ENCODE peak calls at places on chromosomes 13 and 19, in seven cellular contexts. C is AG09309, X is endodermal cell, A is prostate gland, W is Caco-2, Z is A673, J is tibial artery. P is an unnamed sample.

GRCh38 chr19:18833849-18834643 is 2.3 kb downstream of the UPF1 start:
- DNase-seq in Z (no peak), C (no peak), W (no peak), A (peak; percentile 36), J (no peak), X (no peak), P (no peak)

GRCh38 chr13:113493315-113493951 is 2.9 kb upstream of the DCUN1D2 start:
- DNase-seq in Z (peak; percentile 58), A (peak; percentile 55), X (no peak), C (peak; percentile 87), W (peak; percentile 57), J (no peak), P (no peak)

GRCh38 chr19:5407356-5407755 is 47.9 kb upstream of the ZNRF4 start:
- DNase-seq in X (no peak), C (no peak), W (peak; percentile 26), A (no peak), Z (peak; percentile 59), J (no peak), P (no peak)

GRCh38 chr19:48123907-48124675 is 13.5 kb upstream of the PLA2G4C start:
- DNase-seq in X (no peak), Z (peak; percentile 70), W (peak; percentile 78), J (no peak), A (no peak), C (peak; percentile 42), P (no peak)

GRCh38 chr19:7971553-7972520 is 28.4 kb upstream of the TIMM44 start:
- DNase-seq in J (no peak), W (no peak), C (no peak), X (no peak), Z (no peak), A (no peak), P (no peak)

GRCh38 chr19:911197-912033 is 1.6 kb downstream of the R3HDM4 start:
- DNase-seq in Z (no peak), A (no peak), W (no peak), X (peak; percentile 72), J (no peak), C (no peak), P (no peak)

GRCh38 chr19:56720281-56720680 is 48.7 kb upstream of the ZNF835 start:
- DNase-seq in Z (peak; percentile 70), W (no peak), A (no peak), C (no peak), J (no peak), X (no peak), P (no peak)

GRCh38 chr19:50894478-50895356 is 16.5 kb downstream of the KLK4 start:
- DNase-seq in Z (no peak), W (no peak), A (no peak), X (no peak), J (no peak), C (no peak), P (no peak)

GRCh38 chr13:20191311-20191901 is 1.3 kb downstream of the GJB2 start:
- DNase-seq in Z (no peak), C (no peak), J (no peak), W (no peak), A (no peak), X (peak; percentile 65), P (no peak)

GRCh38 chr13:49908637-49909036 is 27.5 kb downstream of the SPRYD7 start:
- DNase-seq in X (peak; percentile 52), Z (peak; percentile 11), A (no peak), J (no peak), W (peak; percentile 15), C (no peak), P (no peak)

GRCh38 chr19:38726761-38727301 is 17.4 kb downstream of the CAPN12 start:
- DNase-seq in J (no peak), W (no peak), Z (no peak), C (no peak), A (no peak), X (no peak), P (no peak)

GRCh38 chr19:28920269-28921066 is 292.5 kb downstream of the UQCRFS1 start:
- DNase-seq in C (no peak), J (no peak), W (no peak), Z (no peak), X (peak; percentile 75), A (no peak), P (no peak)

GRCh38 chr13:46469064-46469463 is 82.0 kb upstream of the RUBCNL start:
- DNase-seq in A (peak; percentile 55), W (no peak), C (peak; percentile 79), J (no peak), X (no peak), Z (peak; percentile 94), P (no peak)

GRCh38 chr13:76991796-76992547 is at the start of gene CLN5:
- DNase-seq in X (peak; percentile 97), W (peak; percentile 97), C (peak; percentile 58), A (peak; percentile 91), Z (peak; percentile 94), J (peak; percentile 92), P (peak; percentile 94)

GRCh38 chr19:46040125-46040524 is 677 bp downstream of the IGFL4 start:
- DNase-seq in C (no peak), Z (no peak), W (no peak), X (no peak), A (no peak), J (no peak), P (no peak)

GRCh38 chr13:51797664-51798488 is 6.1 kb downstream of the DHRS12 start:
- DNase-seq in A (peak; percentile 75), Z (peak; percentile 63), X (peak; percentile 91), W (peak; percentile 68), C (no peak), J (no peak), P (peak; percentile 56)

GRCh38 chr13:113210834-113211233 is 1.4 kb downstream of the CUL4A start:
- DNase-seq in Z (no peak), X (no peak), C (no peak), J (no peak), W (no peak), A (no peak), P (no peak)

GRCh38 chr19:862529-863304 is 3.3 kb downstream of the CFD start:
- DNase-seq in W (peak; percentile 41), Z (peak; percentile 88), X (peak; percentile 95), J (no peak), C (no peak), A (no peak), P (peak; percentile 81)

GRCh38 chr13:39144941-39145533 is 106.8 kb downstream of the NHLRC3 start:
- DNase-seq in X (peak; percentile 83), J (peak; percentile 60), W (peak; percentile 52), C (peak; percentile 43), Z (peak; percentile 87), A (peak; percentile 42), P (no peak)

GRCh38 chr13:32098275-32098674 is 66.7 kb downstream of the FRY start:
- DNase-seq in J (no peak), Z (no peak), A (no peak), X (no peak), C (no peak), W (peak; percentile 18), P (no peak)

GRCh38 chr19:57689750-57690149 is 8.0 kb downstream of the ZNF551 start:
- DNase-seq in C (no peak), A (no peak), Z (no peak), X (no peak), J (no peak), W (no peak), P (no peak)

GRCh38 chr19:49113762-49114629 is at the start of gene LIN7B:
- DNase-seq in X (peak; percentile 88), J (peak; percentile 47), W (peak; percentile 92), Z (peak; percentile 84), C (no peak), A (peak; percentile 47), P (no peak)

GRCh38 chr19:50896591-50897190 is 14.5 kb downstream of the KLK4 start:
- DNase-seq in Z (no peak), J (no peak), C (no peak), X (no peak), W (no peak), A (peak; percentile 88), P (no peak)

GRCh38 chr13:44575035-44575434 is 1.1 kb downstream of the TSC22D1 start:
- DNase-seq in C (no peak), W (no peak), X (no peak), A (no peak), J (no peak), Z (no peak), P (no peak)

GRCh38 chr13:44574466-44574855 is 1.7 kb downstream of the TSC22D1 start:
- DNase-seq in C (no peak), A (no peak), J (no peak), W (no peak), X (no peak), Z (no peak), P (no peak)

GRCh38 chr13:44577236-44578063 is 1.3 kb upstream of the TSC22D1 start:
- DNase-seq in Z (peak; percentile 98), A (peak; percentile 96), W (peak; percentile 99), C (peak; percentile 82), J (peak; percentile 95), X (peak; percentile 99), P (peak; percentile 96)

GRCh38 chr13:44576396-44577235 is 486 bp upstream of the TSC22D1 start:
- DNase-seq in A (peak; percentile 7), C (no peak), Z (peak; percentile 25), X (peak; percentile 67), J (no peak), W (no peak), P (no peak)

GRCh38 chr13:44575741-44576395 is at the start of gene TSC22D1:
- DNase-seq in W (peak; percentile 39), Z (peak; percentile 61), X (peak; percentile 81), C (peak; percentile 17), A (peak; percentile 25), J (peak; percentile 43), P (peak; percentile 51)
- TF ChIP-seq CTCF in W (no peak), Z (peak; percentile 12), X (no peak), C (no peak), A (no peak), J (peak; percentile 6), P (no peak)

DNA sequence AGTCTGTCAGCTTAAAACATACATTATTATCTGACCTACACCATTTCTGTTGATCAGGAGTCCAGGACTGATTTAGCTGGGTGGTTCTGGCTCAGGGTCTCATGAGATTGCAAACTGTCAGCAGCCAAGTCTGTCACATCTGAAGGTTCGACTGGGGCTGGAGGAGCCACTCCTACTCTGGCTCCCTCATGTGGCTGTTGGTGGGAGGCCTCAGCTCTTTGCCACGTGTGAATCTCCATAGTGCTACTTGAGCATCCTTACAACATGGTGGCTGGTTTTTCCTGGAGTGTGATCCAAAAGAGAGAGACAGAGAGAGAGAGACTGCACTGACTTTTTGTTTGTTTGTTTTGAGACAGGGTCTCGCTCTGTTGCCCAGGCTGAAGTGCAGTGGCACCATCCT is 63.6 kb upstream of the NFIC start:
- DNase-seq in C (no peak), A (no peak), Z (peak; percentile 55), X (no peak), W (peak; percentile 25), J (no peak), P (no peak)
- TF ChIP-seq CTCF in C (peak; percentile 16), A (no peak), Z (peak; percentile 29), X (peak; percentile 29), W (no peak), J (no peak), P (no peak)

GRCh38 chr13:53189162-53189561 is 160.5 kb downstream of the OLFM4 start:
- DNase-seq in X (no peak), J (no peak), A (no peak), W (no peak), C (no peak), Z (peak; percentile 28), P (no peak)
- TF ChIP-seq CTCF in X (peak; percentile 51), J (no peak), A (no peak), W (peak; percentile 9), C (no peak), Z (peak; percentile 20), P (no peak)

DNA sequence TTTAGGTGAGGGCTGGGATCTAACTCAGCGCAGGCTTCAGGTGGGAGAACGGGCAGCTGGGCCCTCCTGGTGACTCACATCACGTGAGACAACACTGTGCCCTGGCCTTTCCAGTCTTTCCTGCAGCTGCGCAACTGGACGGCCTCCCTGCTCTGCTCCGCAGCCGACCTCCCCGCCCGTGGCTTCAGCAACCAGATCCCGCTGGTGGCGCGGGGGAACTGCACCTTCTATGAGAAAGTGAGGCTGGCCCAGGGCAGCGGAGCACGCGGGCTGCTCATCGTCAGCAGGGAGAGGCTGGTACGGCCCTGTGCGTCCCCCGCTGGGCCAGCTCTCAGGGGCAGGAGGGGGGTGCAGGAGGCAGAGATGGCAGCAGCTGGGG is 8.8 kb downstream of the SPPL2B start:
- DNase-seq in Z (no peak), J (no peak), C (no peak), W (peak; percentile 77), X (peak; percentile 86), A (no peak), P (no peak)
- TF ChIP-seq CTCF in Z (no peak), J (no peak), C (no peak), W (peak; percentile 17), X (peak; percentile 64), A (no peak), P (no peak)

P was measured in lung.